ENCODE peak calls at places on chromosomes 2 and 18, in six cellular contexts. I is epithelial cell of esophagus, D is uterus, O is NCI-H2029, U is SIG-M5, R is left colon. M is an unnamed sample.

GRCh38 chr2:52128081-52128480 is 1096.1 kb upstream of the NRXN1 start:
- DNase-seq in O (no peak), R (no peak), I (no peak), U (no peak), D (no peak), M (no peak)

GRCh38 chr2:54261537-54261936 is 5.5 kb upstream of the TSPYL6 start:
- DNase-seq in I (no peak), U (no peak), D (no peak), R (no peak), O (no peak), M (no peak)

GRCh38 chr2:97993926-97994325 is 1.8 kb downstream of the TMEM131 start:
- DNase-seq in I (peak), U (no peak), R (no peak), D (no peak), O (no peak), M (no peak)

GRCh38 chr18:2641638-2642037 is 13.9 kb upstream of the SMCHD1 start:
- DNase-seq in I (no peak), U (peak), O (peak), D (no peak), R (no peak), M (no peak)

GRCh38 chr18:8277270-8277669 is 332.0 kb upstream of the RAB12 start:
- DNase-seq in I (no peak), O (no peak), U (no peak), D (no peak), R (no peak), M (no peak)

GRCh38 chr2:111226797-111227700 is 106.3 kb downstream of the BCL2L11 start:
- DNase-seq in I (no peak), R (no peak), O (no peak), U (no peak), D (no peak), M (no peak)

GRCh38 chr2:148816176-148816575 is 58.9 kb upstream of the KIF5C start:
- DNase-seq in D (no peak), R (no peak), O (no peak), I (no peak), U (no peak), M (no peak)

GRCh38 chr2:75982750-75983149 is 272.0 kb upstream of the GCFC2 start:
- DNase-seq in U (no peak), O (no peak), R (no peak), I (no peak), D (no peak), M (no peak)

GRCh38 chr2:72527424-72527823 is 298.4 kb downstream of the EXOC6B start:
- DNase-seq in O (no peak), R (no peak), D (no peak), U (no peak), I (no peak), M (no peak)

GRCh38 chr2:230578106-230578505 is 134.5 kb upstream of the CAB39 start:
- DNase-seq in U (no peak), D (no peak), R (no peak), I (no peak), O (no peak), M (no peak)

GRCh38 chr2:120654383-120655134 is 81.1 kb upstream of the GLI2 start:
- DNase-seq in R (no peak), I (no peak), U (no peak), O (no peak), D (no peak), M (no peak)

GRCh38 chr2:37875332-37875976 is 49.6 kb upstream of the RMDN2 start:
- DNase-seq in O (no peak), U (no peak), R (no peak), D (no peak), I (no peak), M (no peak)

GRCh38 chr18:49814147-49814499 is 790 bp upstream of the ACAA2 start:
- DNase-seq in R (no peak), O (no peak), U (no peak), I (peak), D (peak), M (peak)

GRCh38 chr2:142989276-142990204 is 112.1 kb downstream of the KYNU start:
- DNase-seq in R (no peak), U (no peak), O (no peak), I (peak), D (no peak), M (no peak)

GRCh38 chr2:224594840-224595239 is 9.7 kb upstream of the CUL3 start:
- DNase-seq in I (peak), O (no peak), R (no peak), U (no peak), D (no peak), M (no peak)

GRCh38 chr2:214808481-214808931 is 977 bp downstream of the BARD1 start:
- DNase-seq in D (no peak), I (peak), U (no peak), O (no peak), R (no peak), M (no peak)

GRCh38 chr2:102485151-102485769 is 12.2 kb downstream of the SLC9A4 start:
- DNase-seq in R (no peak), O (no peak), D (no peak), I (no peak), U (no peak), M (no peak)

GRCh38 chr2:237101118-237101979 is 15.7 kb downstream of the COPS8 start:
- DNase-seq in O (no peak), I (no peak), R (no peak), U (no peak), D (no peak), M (no peak)

GRCh38 chr2:160373263-160374019 is 120.2 kb downstream of the RBMS1 start:
- DNase-seq in D (no peak), I (no peak), O (no peak), R (no peak), U (no peak), M (no peak)

GRCh38 chr18:42614619-42615293 is 500.7 kb downstream of the RIT2 start:
- DNase-seq in R (no peak), O (peak), D (no peak), I (no peak), U (no peak), M (peak)

GRCh38 chr18:6917082-6917481 is 187.6 kb downstream of the ARHGAP28 start:
- DNase-seq in R (no peak), U (no peak), O (no peak), D (no peak), I (peak), M (no peak)

GRCh38 chr2:3305431-3305830 is 72.2 kb downstream of the EIPR1 start:
- DNase-seq in D (no peak), R (no peak), O (no peak), U (no peak), I (no peak), M (no peak)

GRCh38 chr2:102355526-102356380 is at the start of gene IL18R1:
- DNase-seq in D (peak), I (peak), O (peak), R (peak), U (no peak), M (peak)

GRCh38 chr2:101440127-101440738 is 34.7 kb downstream of the RFX8 start:
- DNase-seq in I (no peak), R (no peak), D (no peak), O (no peak), U (no peak), M (no peak)

GRCh38 chr2:6358985-6359384 is 506.7 kb downstream of the CMPK2 start:
- DNase-seq in U (no peak), R (no peak), D (no peak), O (no peak), I (no peak), M (no peak)

GRCh38 chr2:95332036-95332435 is 34.9 kb downstream of the KCNIP3 start:
- DNase-seq in I (no peak), R (no peak), U (no peak), D (no peak), O (no peak), M (no peak)

GRCh38 chr2:38245114-38245641 is 131.9 kb downstream of the ATL2 start:
- DNase-seq in O (peak), D (no peak), R (no peak), U (no peak), I (peak), M (no peak)

GRCh38 chr18:32730068-32730467 is 42.8 kb downstream of the KLHL14 start:
- DNase-seq in D (no peak), U (no peak), I (no peak), R (no peak), O (no peak), M (no peak)

GRCh38 chr2:12083081-12083569 is 336.7 kb downstream of the LPIN1 start:
- DNase-seq in R (no peak), I (no peak), O (no peak), D (no peak), U (no peak), M (no peak)

GRCh38 chr2:28276076-28276618 is 116.5 kb upstream of the FOSL2 start:
- DNase-seq in I (peak), R (no peak), U (no peak), O (no peak), D (peak), M (no peak)

GRCh38 chr18:944440-944839 is 39.8 kb downstream of the ADCYAP1 start:
- DNase-seq in O (no peak), D (no peak), I (peak), U (no peak), R (no peak), M (no peak)

GRCh38 chr18:60966876-60967275 is 366.4 kb upstream of the CDH20 start:
- DNase-seq in I (no peak), D (no peak), U (no peak), O (no peak), R (no peak), M (no peak)

GRCh38 chr2:239814136-239814916 is 210.8 kb downstream of the NDUFA10 start:
- DNase-seq in O (peak), U (no peak), R (no peak), D (peak), I (no peak), M (no peak)

GRCh38 chr2:216694201-216694825 is 1.0 kb downstream of the IGFBP5 start:
- DNase-seq in I (peak), O (peak), R (no peak), D (peak), U (no peak), M (peak)